ENCODE peak calls at places on chromosomes 6 and 20, in seven cellular contexts. L is right cardiac atrium, X is left ventricle myocardium inferior, T is spleen, G is aorta, I is psoas muscle, Y is neuronal stem cell. O is an unnamed sample.
A peak's percentile ranks its signal among the peaks of the same experiment; 100 is the strongest.

GRCh38 chr6:31175961-31176360 is 5.5 kb upstream of the POU5F1 start:
- DNase-seq in L (no peak), X (no peak), T (no peak), G (no peak), I (no peak), Y (no peak), O (no peak)

GRCh38 chr6:3296113-3296512 is 37.4 kb downstream of the PSMG4 start:
- DNase-seq in L (no peak), X (no peak), T (peak; percentile 56), G (no peak), I (peak; percentile 19), Y (no peak), O (no peak)

GRCh38 chr6:113301651-113302050 is 555.5 kb upstream of the MARCKS start:
- DNase-seq in L (no peak), X (no peak), T (no peak), G (no peak), I (no peak), Y (no peak), O (no peak)

GRCh38 chr6:113855500-113856010 is 1.6 kb upstream of the MARCKS start:
- DNase-seq in L (peak; percentile 74), X (peak; percentile 17), T (peak; percentile 85), G (peak; percentile 58), I (no peak), Y (no peak), O (peak; percentile 80)

GRCh38 chr20:25282034-25282781 is 34.3 kb downstream of the PYGB start:
- DNase-seq in L (peak; percentile 51), X (peak; percentile 13), T (peak; percentile 82), G (peak; percentile 29), I (peak; percentile 46), Y (no peak), O (peak; percentile 66)

GRCh38 chr20:19968488-19969073 is 48.6 kb upstream of the NAA20 start:
- DNase-seq in L (no peak), X (no peak), T (no peak), G (no peak), I (no peak), Y (no peak), O (no peak)

GRCh38 chr20:19515074-19515473 is 243.0 kb upstream of the RIN2 start:
- DNase-seq in L (no peak), X (no peak), T (no peak), G (no peak), I (no peak), Y (no peak), O (no peak)

GRCh38 chr6:131060311-131060710 is 2.7 kb downstream of the EPB41L2 start:
- DNase-seq in L (no peak), X (no peak), T (no peak), G (no peak), I (no peak), Y (no peak), O (no peak)

GRCh38 chr6:109867970-109868358 is 110.1 kb upstream of the GPR6 start:
- DNase-seq in L (no peak), X (no peak), T (no peak), G (no peak), I (no peak), Y (no peak), O (no peak)

GRCh38 chr6:111417181-111417585 is 65.8 kb downstream of the REV3L start:
- DNase-seq in L (no peak), X (no peak), T (no peak), G (no peak), I (no peak), Y (no peak), O (no peak)

GRCh38 chr20:48102821-48103635 is 317.7 kb upstream of the SULF2 start:
- DNase-seq in L (no peak), X (no peak), T (no peak), G (no peak), I (no peak), Y (no peak), O (no peak)

GRCh38 chr6:20664250-20664649 is 130.0 kb downstream of the CDKAL1 start:
- DNase-seq in L (no peak), X (no peak), T (no peak), G (no peak), I (no peak), Y (no peak), O (no peak)

GRCh38 chr6:150409576-150410066 is 40.8 kb downstream of the IYD start:
- DNase-seq in L (peak; percentile 71), X (peak; percentile 48), T (peak; percentile 85), G (peak; percentile 74), I (peak; percentile 56), Y (no peak), O (no peak)

GRCh38 chr20:58109126-58109880 is 119.2 kb downstream of the ANKRD60 start:
- DNase-seq in L (no peak), X (no peak), T (no peak), G (no peak), I (no peak), Y (no peak), O (no peak)

GRCh38 chr20:58109918-58110635 is 118.4 kb downstream of the ANKRD60 start:
- DNase-seq in L (no peak), X (no peak), T (no peak), G (no peak), I (no peak), Y (no peak), O (no peak)

GRCh38 chr20:58113706-58114105 is 114.7 kb downstream of the ANKRD60 start:
- DNase-seq in L (no peak), X (no peak), T (no peak), G (no peak), I (no peak), Y (no peak), O (no peak)

GRCh38 chr20:58112017-58112781 is 116.3 kb downstream of the ANKRD60 start:
- DNase-seq in L (no peak), X (no peak), T (no peak), G (no peak), I (no peak), Y (no peak), O (no peak)

GRCh38 chr20:58111340-58112016 is 117.0 kb downstream of the ANKRD60 start:
- DNase-seq in L (no peak), X (no peak), T (no peak), G (no peak), I (no peak), Y (no peak), O (no peak)
- H3K4me1 ChIP-seq in L (no peaks in the 10 kb centered on the region), X (no peaks in the 10 kb centered on the region), T (no peaks in the 10 kb centered on the region), G (peaks cover 3% of the 10 kb centered on the region), I (no peaks in the 10 kb centered on the region), Y (no peaks in the 10 kb centered on the region), O (no peaks in the 10 kb centered on the region)

GRCh38 chr6:129264480-129265045 is 381.6 kb downstream of the LAMA2 start:
- DNase-seq in L (no peak), X (no peak), T (no peak), G (no peak), I (no peak), Y (no peak), O (no peak)

GRCh38 chr6:129267028-129267427 is 384.1 kb downstream of the LAMA2 start:
- DNase-seq in L (no peak), X (no peak), T (no peak), G (no peak), I (no peak), Y (no peak), O (no peak)

GRCh38 chr6:129269076-129269475 is 386.1 kb downstream of the LAMA2 start:
- DNase-seq in L (no peak), X (no peak), T (no peak), G (no peak), I (no peak), Y (no peak), O (no peak)

DNA sequence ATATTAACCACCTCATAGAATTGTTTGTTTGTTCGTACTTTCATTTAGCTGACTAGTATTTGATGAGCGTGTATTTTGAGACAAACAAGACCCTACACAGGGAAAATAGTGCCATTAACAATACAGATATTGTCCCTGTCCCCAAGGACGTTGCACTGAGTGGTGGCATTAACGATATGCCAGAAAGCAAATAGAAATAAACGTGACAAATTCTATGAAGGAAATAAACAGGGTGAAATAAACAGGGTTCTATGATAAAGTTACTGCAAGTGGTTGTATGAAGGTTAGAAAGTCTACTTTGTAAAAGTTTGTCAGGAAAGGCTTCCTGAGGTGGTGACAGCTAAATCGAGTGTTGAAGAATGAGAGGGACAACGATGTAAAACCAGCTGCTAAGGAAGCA is 380.2 kb downstream of the LAMA2 start:
- DNase-seq in L (no peak), X (no peak), T (no peak), G (no peak), I (no peak), Y (no peak), O (no peak)
- H3K4me1 ChIP-seq in L (no peaks in the 10 kb centered on the region), X (peaks cover 91% of the 10 kb centered on the region), T (no peaks in the 10 kb centered on the region), G (no peaks in the 10 kb centered on the region), I (no peaks in the 10 kb centered on the region), Y (no peaks in the 10 kb centered on the region), O (no peaks in the 10 kb centered on the region)

GRCh38 chr20:44648068-44648467 is 3.4 kb downstream of the ADA start:
- DNase-seq in L (no peak), X (no peak), T (no peak), G (no peak), I (no peak), Y (no peak), O (no peak)

GRCh38 chr20:44644384-44645131 is 6.9 kb downstream of the ADA start:
- DNase-seq in L (no peak), X (no peak), T (no peak), G (no peak), I (no peak), Y (no peak), O (no peak)

GRCh38 chr20:44646641-44647274 is 4.7 kb downstream of the ADA start:
- DNase-seq in L (no peak), X (no peak), T (no peak), G (no peak), I (no peak), Y (no peak), O (no peak)

GRCh38 chr20:44643596-44644383 is 7.7 kb downstream of the ADA start:
- DNase-seq in L (peak; percentile 91), X (peak; percentile 76), T (peak; percentile 84), G (peak; percentile 86), I (peak; percentile 82), Y (no peak), O (peak; percentile 80)

DNA sequence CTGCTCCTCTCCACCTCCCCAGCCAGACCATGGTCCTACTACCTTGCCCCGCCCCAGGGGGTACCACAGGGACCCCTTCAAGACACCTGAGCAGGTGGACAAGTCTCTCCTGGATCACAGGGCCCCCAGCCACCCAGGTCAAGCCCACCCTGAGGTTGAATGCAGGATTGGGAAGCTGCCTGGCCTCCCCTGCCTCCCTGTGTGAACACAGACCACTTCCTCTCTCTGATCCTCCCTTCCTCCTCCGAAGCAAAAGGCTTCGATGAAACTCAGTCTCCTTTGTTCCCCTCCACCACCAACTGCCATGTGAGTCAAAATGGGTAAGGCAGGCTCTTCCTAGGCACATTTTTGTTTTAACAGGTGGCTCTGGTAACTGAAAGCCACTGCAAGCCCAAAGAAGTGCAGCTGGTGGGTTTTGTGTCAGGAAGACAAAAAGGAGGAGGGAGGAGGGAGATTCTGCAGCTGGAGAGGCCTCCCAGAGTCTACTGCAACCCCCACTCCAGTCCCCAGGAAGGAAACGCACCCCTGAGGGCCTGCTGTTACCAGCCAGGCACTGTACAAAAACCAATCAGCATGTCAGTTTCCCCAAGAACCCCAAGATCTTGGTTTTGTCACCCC is 5.4 kb downstream of the ADA start:
- DNase-seq in L (no peak), X (no peak), T (peak; percentile 80), G (no peak), I (no peak), Y (peak; percentile 51), O (no peak)
- H3K4me1 ChIP-seq in L (peaks cover 29% of the 10 kb centered on the region), X (peaks cover 97% of the 10 kb centered on the region), T (peaks cover 96% of the 10 kb centered on the region), G (no peaks in the 10 kb centered on the region), I (peaks cover 21% of the 10 kb centered on the region), Y (peaks cover 52% of the 10 kb centered on the region), O (peaks cover 37% of the 10 kb centered on the region)

DNA sequence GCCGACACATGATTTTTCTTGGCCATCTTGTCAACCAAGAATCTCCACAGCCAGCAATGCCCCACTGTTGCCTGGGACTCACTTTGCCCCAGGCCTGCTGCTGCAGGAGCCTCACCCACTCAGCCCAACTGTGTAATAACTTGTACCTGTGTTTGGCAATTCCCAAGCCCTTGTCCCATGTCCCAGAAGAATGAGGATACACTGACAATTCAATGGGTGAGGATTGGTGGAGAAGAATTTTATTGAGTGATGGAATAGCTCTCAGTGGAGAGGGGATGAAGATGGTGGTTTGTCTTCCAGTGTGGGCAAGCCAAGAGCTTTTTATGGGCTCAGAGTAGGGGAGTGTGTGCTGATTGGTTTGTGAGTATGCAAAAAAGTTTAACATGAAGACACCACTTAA is 861.9 kb downstream of the TFAP2A start:
- DNase-seq in L (no peak), X (no peak), T (no peak), G (no peak), I (no peak), Y (no peak), O (no peak)
- H3K4me1 ChIP-seq in L (no peaks in the 10 kb centered on the region), X (no peaks in the 10 kb centered on the region), T (no peaks in the 10 kb centered on the region), G (no peaks in the 10 kb centered on the region), I (no peaks in the 10 kb centered on the region), Y (no peaks in the 10 kb centered on the region), O (no peaks in the 10 kb centered on the region)